ENCODE peak calls at places on chromosomes 16 and 17, in eight cellular contexts. C is stimulated activated CD4-positive, alpha-beta T cell treated with anti-CD3 and anti-CD28 coated beads, Interleukin-1b, Interleukin-23, amount 100 ng/mL, for 48 hours; W is cardiac fibroblast; M is heart right ventricle; L is activated naive CD8-positive, alpha-beta T cell treated with anti-CD3 and anti-CD28 coated beads, Interleukin-2, amount 50 U/mL, for 24 hours; X is transverse colon; Y is astrocyte of the spinal cord; E is thoracic aorta. Z is an unnamed sample.
A peak's percentile ranks its signal among the peaks of the same experiment; 100 is the strongest.

GRCh38 chr16:75029854-75030253 is 31.0 kb downstream of the ZNRF1 start:
- DNase-seq in C (no peak), W (peak; percentile 81), M (no peak), L (no peak), X (no peak), Y (peak; percentile 46), E (no peak), Z (no peak)

GRCh38 chr16:21150375-21151001 is at the start of gene DNAH3:
- DNase-seq in C (no peak), W (no peak), M (no peak), L (no peak), X (peak; percentile 23), Y (no peak), E (no peak), Z (peak; percentile 82)

GRCh38 chr16:11396241-11397048 is 51.2 kb downstream of the RMI2 start:
- DNase-seq in C (peak; percentile 61), W (peak; percentile 61), M (peak; percentile 71), L (peak; percentile 76), X (peak; percentile 68), Y (peak; percentile 56), E (peak; percentile 21), Z (peak; percentile 76)

GRCh38 chr17:12195418-12195817 is 174.7 kb downstream of the MAP2K4 start:
- DNase-seq in C (no peak), W (no peak), M (no peak), L (no peak), X (no peak), Y (no peak), E (no peak), Z (no peak)

GRCh38 chr17:50518265-50519023 is 10.2 kb downstream of the MYCBPAP start:
- DNase-seq in C (no peak), W (no peak), M (no peak), L (no peak), X (no peak), Y (peak; percentile 37), E (no peak), Z (peak; percentile 76)

GRCh38 chr16:19969284-19969683 is 84.6 kb upstream of the GPRC5B start:
- DNase-seq in C (no peak), W (no peak), M (no peak), L (no peak), X (peak; percentile 29), Y (no peak), E (no peak), Z (no peak)

GRCh38 chr16:69924777-69925191 is 26.4 kb upstream of the CLEC18A start:
- DNase-seq in C (no peak), W (peak; percentile 90), M (peak; percentile 80), L (no peak), X (no peak), Y (peak; percentile 75), E (peak; percentile 70), Z (no peak)

GRCh38 chr17:54992797-54993639 is 24.5 kb downstream of the STXBP4 start:
- DNase-seq in C (no peak), W (peak; percentile 72), M (peak; percentile 8), L (no peak), X (no peak), Y (peak; percentile 58), E (no peak), Z (no peak)

GRCh38 chr16:23452572-23453337 is at the start of gene COG7:
- DNase-seq in C (peak; percentile 86), W (peak; percentile 92), M (peak; percentile 92), L (peak; percentile 90), X (peak; percentile 90), Y (peak; percentile 91), E (peak; percentile 53), Z (peak; percentile 84)

GRCh38 chr17:11900103-11900502 is 97.2 kb downstream of the ZNF18 start:
- DNase-seq in C (no peak), W (no peak), M (peak; percentile 21), L (no peak), X (no peak), Y (no peak), E (no peak), Z (no peak)